ENCODE peak calls at places on chromosomes 5 and 9, in seven cellular contexts. U is aorta; C is tibial artery; H is skeletal muscle cell; S is foreskin fibroblast; B is Peyer's patch; F is CD8-positive, alpha-beta T cell. D is an unnamed sample.

GRCh38 chr5:32132757-32133156 is 41.4 kb downstream of the GOLPH3 start:
- DNase-seq in F (no peak), H (no peak), U (no peak), C (no peak), B (no peak), S (no peak), D (no peak)

GRCh38 chr9:93318441-93318840 is 133.0 kb upstream of the FAM120A start:
- DNase-seq in H (no peak), F (no peak), S (no peak), U (no peak), C (peak; percentile 55), B (peak; percentile 43), D (no peak)

GRCh38 chr9:113614843-113615648 is 151.5 kb downstream of the RGS3 start:
- DNase-seq in U (peak; percentile 83), C (no peak), B (peak; percentile 28), H (no peak), F (no peak), S (peak; percentile 87), D (peak; percentile 61)

GRCh38 chr5:171672556-171672955 is 113.1 kb upstream of the SMIM23 start:
- DNase-seq in B (no peak), C (no peak), H (no peak), S (no peak), F (no peak), U (no peak), D (no peak)

GRCh38 chr9:35488019-35488418 is 1.9 kb upstream of the RUSC2 start:
- DNase-seq in U (no peak), C (no peak), H (no peak), B (no peak), F (no peak), S (peak; percentile 85), D (no peak)

GRCh38 chr5:73436535-73437125 is 11.9 kb downstream of the FOXD1 start:
- DNase-seq in B (peak; percentile 78), C (no peak), U (no peak), F (no peak), H (no peak), S (no peak), D (no peak)

GRCh38 chr5:80141147-80141671 is 106.1 kb downstream of the THBS4 start:
- DNase-seq in U (peak; percentile 88), C (peak; percentile 89), H (peak; percentile 42), F (no peak), S (peak; percentile 96), B (peak; percentile 53), D (peak; percentile 93)

GRCh38 chr5:96629774-96630173 is 32.4 kb upstream of the CAST start:
- DNase-seq in B (no peak), H (peak; percentile 96), C (no peak), F (no peak), S (peak; percentile 91), U (no peak), D (no peak)

GRCh38 chr9:91073049-91073810 is 271.6 kb downstream of the SYK start:
- DNase-seq in F (no peak), S (no peak), B (peak; percentile 77), C (no peak), H (no peak), U (no peak), D (no peak)

GRCh38 chr9:126720661-126721530 is 83.9 kb upstream of the ZBTB43 start:
- DNase-seq in B (no peak), F (no peak), H (no peak), U (no peak), S (no peak), C (no peak), D (no peak)

GRCh38 chr5:54098267-54098666 is 212.1 kb downstream of the ARL15 start:
- DNase-seq in H (no peak), F (no peak), B (no peak), S (no peak), C (no peak), U (no peak), D (no peak)

GRCh38 chr5:71836547-71837112 is 117.6 kb downstream of the CARTPT start:
- DNase-seq in F (no peak), B (no peak), U (no peak), S (no peak), H (no peak), C (no peak), D (no peak)

GRCh38 chr5:147534172-147534951 is 24.5 kb upstream of the DPYSL3 start:
- DNase-seq in S (peak; percentile 89), B (no peak), U (no peak), C (no peak), H (no peak), F (no peak), D (no peak)

GRCh38 chr9:10059044-10059443 is 553.8 kb downstream of the PTPRD start:
- DNase-seq in B (no peak), S (peak; percentile 1), U (no peak), H (peak; percentile 93), F (no peak), C (no peak), D (no peak)

GRCh38 chr9:109428854-109429253 is 69.3 kb downstream of the PTPN3 start:
- DNase-seq in B (no peak), H (no peak), U (no peak), S (no peak), C (no peak), F (no peak), D (no peak)

GRCh38 chr5:168790037-168790635 is 211.0 kb upstream of the PANK3 start:
- DNase-seq in U (no peak), C (peak; percentile 82), F (no peak), B (no peak), H (no peak), S (peak; percentile 14), D (no peak)

GRCh38 chr9:130451509-130452388 is 7.0 kb downstream of the ASS1 start:
- DNase-seq in S (peak; percentile 98), C (peak; percentile 91), F (no peak), H (peak; percentile 84), B (peak; percentile 91), U (peak; percentile 94), D (peak; percentile 95)

GRCh38 chr9:72936266-72936665 is 16.6 kb downstream of the ALDH1A1 start:
- DNase-seq in H (no peak), S (no peak), B (no peak), C (no peak), U (no peak), F (no peak), D (no peak)

GRCh38 chr9:98442541-98442940 is 187.1 kb upstream of the TBC1D2 start:
- DNase-seq in H (no peak), U (no peak), S (no peak), F (no peak), B (no peak), C (no peak), D (no peak)

GRCh38 chr9:8733096-8733954 is 933.7 kb upstream of the DMAC1 start:
- DNase-seq in F (no peak), H (peak; percentile 41), C (no peak), B (no peak), U (peak; percentile 67), S (peak; percentile 60), D (peak; percentile 65)

GRCh38 chr5:176803027-176803942 is 7.1 kb upstream of the UNC5A start:
- DNase-seq in S (no peak), C (no peak), H (no peak), B (no peak), F (no peak), U (no peak), D (no peak)

GRCh38 chr9:128499920-128500319 is 4.6 kb upstream of the GLE1 start:
- DNase-seq in S (no peak), F (no peak), C (peak; percentile 51), H (no peak), U (no peak), B (no peak), D (no peak)
- H3K4me3 ChIP-seq in S (no peak overlapping the region), F (no peak overlapping the region), C (no peak overlapping the region), H (no peak overlapping the region), U (no peak overlapping the region), B (no peak overlapping the region), D (no peak overlapping the region)

GRCh38 chr9:135531096-135531495 is 9.9 kb downstream of the LCN1 start:
- DNase-seq in U (no peak), F (no peak), C (peak; percentile 38), S (no peak), B (no peak), H (no peak), D (no peak)

GRCh38 chr9:135533674-135534073 is 12.3 kb upstream of the OBP2A start:
- DNase-seq in C (peak; percentile 39), B (no peak), U (no peak), S (no peak), H (no peak), F (no peak), D (no peak)

GRCh38 chr9:135526730-135527571 is 5.7 kb downstream of the LCN1 start:
- DNase-seq in U (no peak), B (peak; percentile 45), F (no peak), S (no peak), H (no peak), C (peak; percentile 57), D (no peak)

GRCh38 chr9:135533093-135533492 is 11.9 kb downstream of the LCN1 start:
- DNase-seq in F (no peak), S (no peak), U (no peak), B (no peak), H (no peak), C (peak; percentile 9), D (no peak)

GRCh38 chr9:135530146-135530545 is 8.9 kb downstream of the LCN1 start:
- DNase-seq in S (no peak), C (peak; percentile 55), B (no peak), F (no peak), H (no peak), U (no peak), D (no peak)
- H3K4me3 ChIP-seq in S (no peak overlapping the region), C (no peak overlapping the region), B (no peak overlapping the region), F (no peak overlapping the region), H (no peak overlapping the region), U (no peak overlapping the region), D (no peak overlapping the region)

GRCh38 chr9:37198034-37198718 is 77.8 kb downstream of the ZCCHC7 start:
- DNase-seq in C (no peak), F (no peak), B (no peak), U (no peak), H (no peak), S (no peak), D (no peak)

GRCh38 chr9:37201581-37201980 is 81.2 kb downstream of the ZCCHC7 start:
- DNase-seq in U (no peak), B (no peak), F (no peak), C (no peak), H (no peak), S (no peak), D (no peak)

GRCh38 chr9:37197158-37198033 is 77.0 kb downstream of the ZCCHC7 start:
- DNase-seq in S (peak; percentile 22), B (no peak), C (no peak), U (no peak), H (no peak), F (no peak), D (no peak)

GRCh38 chr9:37200572-37201005 is 80.2 kb downstream of the ZCCHC7 start:
- DNase-seq in C (no peak), H (peak; percentile 9), B (no peak), S (peak; percentile 56), U (no peak), F (no peak), D (no peak)

DNA sequence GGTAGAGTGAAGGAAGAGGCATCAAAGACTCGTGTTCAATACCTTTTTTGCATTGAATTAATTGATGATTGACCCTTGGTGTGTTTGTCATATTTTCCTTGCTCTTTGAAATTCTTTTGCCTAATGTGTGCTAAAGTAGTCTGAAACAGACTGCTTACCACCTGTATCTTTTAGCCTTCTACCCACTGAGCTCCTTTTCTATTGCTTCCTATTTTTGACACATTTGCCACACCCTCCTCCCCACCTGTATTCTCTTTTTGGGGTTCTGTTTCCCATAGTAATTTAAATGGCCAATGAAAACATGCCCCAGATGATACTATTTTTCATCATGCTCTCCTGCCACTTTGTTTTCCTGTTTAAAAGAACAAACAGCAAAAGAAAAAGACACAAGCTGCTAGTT is 78.5 kb downstream of the ZCCHC7 start:
- DNase-seq in U (no peak), C (no peak), B (no peak), H (no peak), S (no peak), F (no peak), D (no peak)
- H3K4me3 ChIP-seq in U (no peak overlapping the region), C (no peak overlapping the region), B (no peak overlapping the region), H (no peak overlapping the region), S (no peak overlapping the region), F (no peak overlapping the region), D (no peak overlapping the region)

GRCh38 chr5:74895906-74896305 is 29.7 kb upstream of the FAM169A start:
- DNase-seq in S (peak; percentile 79), H (peak; percentile 41), C (no peak), F (no peak), U (peak; percentile 62), B (no peak), D (peak; percentile 96)
- H3K4me3 ChIP-seq in S (no peak overlapping the region), H (no peak overlapping the region), C (no peak overlapping the region), F (no peak overlapping the region), U (no peak overlapping the region), B (no peak overlapping the region), D (no peak overlapping the region)